ENCODE peak calls at places on chromosomes 5 and 9, in four cellular contexts. One of them, this sample, is unnamed.
A peak's percentile ranks its signal among the peaks of the same experiment; 100 is the strongest.

GRCh38 chr9:134128727-134129679 is 6.9 kb upstream of the WDR5 start:
- DNase-seq in H9: no peak
- DNase-seq in CD4-positive, alpha-beta memory T cell: no peak
- DNase-seq in IMR-90: no peak
- DNase-seq in this sample: no peak

GRCh38 chr9:133705576-133705975 is 32.6 kb downstream of the SARDH start:
- DNase-seq in H9: no peak
- DNase-seq in IMR-90: no peak
- DNase-seq in CD4-positive, alpha-beta memory T cell: no peak
- DNase-seq in this sample: no peak

GRCh38 chr5:111386832-111387162 is 125.5 kb downstream of the STARD4 start:
- DNase-seq in CD4-positive, alpha-beta memory T cell: no peak
- DNase-seq in IMR-90: no peak
- DNase-seq in H9: no peak
- DNase-seq in this sample: no peak

GRCh38 chr5:91225848-91226686 is 157.1 kb downstream of the ARRDC3 start:
- DNase-seq in CD4-positive, alpha-beta memory T cell: peak; percentile 58
- DNase-seq in IMR-90: no peak
- DNase-seq in H9: peak; percentile 74
- DNase-seq in this sample: peak; percentile 34

GRCh38 chr9:108654566-108654965 is 201.2 kb downstream of the ACTL7B start:
- DNase-seq in CD4-positive, alpha-beta memory T cell: no peak
- DNase-seq in H9: no peak
- DNase-seq in IMR-90: no peak
- DNase-seq in this sample: no peak

GRCh38 chr9:105690742-105691141 is 3.6 kb upstream of the TMEM38B start:
- DNase-seq in H9: no peak
- DNase-seq in CD4-positive, alpha-beta memory T cell: no peak
- DNase-seq in IMR-90: peak; percentile 22
- DNase-seq in this sample: no peak

GRCh38 chr5:58241383-58241782 is 218.5 kb downstream of the PLK2 start:
- DNase-seq in IMR-90: peak; percentile 20
- DNase-seq in H9: no peak
- DNase-seq in CD4-positive, alpha-beta memory T cell: no peak
- DNase-seq in this sample: no peak

GRCh38 chr9:121048175-121048574 is 1.9 kb downstream of the C5 start:
- DNase-seq in CD4-positive, alpha-beta memory T cell: no peak
- DNase-seq in H9: no peak
- DNase-seq in IMR-90: no peak
- DNase-seq in this sample: no peak

GRCh38 chr5:14265574-14265973 is 122.4 kb downstream of the TRIO start:
- DNase-seq in IMR-90: peak; percentile 95
- DNase-seq in CD4-positive, alpha-beta memory T cell: no peak
- DNase-seq in H9: no peak
- DNase-seq in this sample: no peak

GRCh38 chr9:21974542-21975409 is 19.4 kb downstream of the CDKN2A start:
- DNase-seq in H9: peak; percentile 92
- DNase-seq in IMR-90: peak; percentile 57
- DNase-seq in CD4-positive, alpha-beta memory T cell: peak; percentile 63
- DNase-seq in this sample: peak; percentile 23

GRCh38 chr9:122092611-122093506 is at the start of gene TTLL11:
- DNase-seq in H9: peak; percentile 94
- DNase-seq in IMR-90: peak; percentile 91
- DNase-seq in CD4-positive, alpha-beta memory T cell: peak; percentile 97
- DNase-seq in this sample: peak; percentile 92

GRCh38 chr5:145101246-145101645 is 733.9 kb downstream of the PRELID2 start:
- DNase-seq in CD4-positive, alpha-beta memory T cell: no peak
- DNase-seq in IMR-90: no peak
- DNase-seq in H9: no peak
- DNase-seq in this sample: no peak

GRCh38 chr5:116576043-116576713 is 1.6 kb upstream of the SEMA6A start:
- DNase-seq in CD4-positive, alpha-beta memory T cell: no peak
- DNase-seq in IMR-90: peak; percentile 19
- DNase-seq in H9: peak; percentile 93
- DNase-seq in this sample: no peak

GRCh38 chr9:96087669-96088299 is 212.3 kb downstream of the ERCC6L2 start:
- DNase-seq in CD4-positive, alpha-beta memory T cell: no peak
- DNase-seq in H9: peak; percentile 44
- DNase-seq in IMR-90: no peak
- DNase-seq in this sample: no peak

GRCh38 chr9:19151425-19152159 is 24.3 kb upstream of the PLIN2 start:
- DNase-seq in H9: no peak
- DNase-seq in IMR-90: no peak
- DNase-seq in CD4-positive, alpha-beta memory T cell: no peak
- DNase-seq in this sample: no peak

GRCh38 chr5:59133801-59134261 is 551.0 kb downstream of the RAB3C start:
- DNase-seq in CD4-positive, alpha-beta memory T cell: no peak
- DNase-seq in IMR-90: peak; percentile 91
- DNase-seq in H9: no peak
- DNase-seq in this sample: no peak

GRCh38 chr9:113879318-113879717 is 3.2 kb downstream of the ZNF618 start:
- DNase-seq in CD4-positive, alpha-beta memory T cell: no peak
- DNase-seq in IMR-90: no peak
- DNase-seq in H9: no peak
- DNase-seq in this sample: no peak

GRCh38 chr9:95876138-95876444 is 600 bp downstream of the ERCC6L2 start:
- DNase-seq in IMR-90: no peak
- DNase-seq in CD4-positive, alpha-beta memory T cell: no peak
- DNase-seq in H9: no peak
- DNase-seq in this sample: no peak

GRCh38 chr9:124212381-124213050 is 45.2 kb upstream of the NEK6 start:
- DNase-seq in CD4-positive, alpha-beta memory T cell: no peak
- DNase-seq in IMR-90: peak; percentile 73
- DNase-seq in H9: no peak
- DNase-seq in this sample: no peak

GRCh38 chr5:5229405-5229804 is 89.3 kb downstream of the ADAMTS16 start:
- DNase-seq in IMR-90: no peak
- DNase-seq in H9: no peak
- DNase-seq in CD4-positive, alpha-beta memory T cell: no peak
- DNase-seq in this sample: no peak

GRCh38 chr5:41747291-41747690 is 122.9 kb downstream of the OXCT1 start:
- DNase-seq in CD4-positive, alpha-beta memory T cell: no peak
- DNase-seq in IMR-90: peak; percentile 71
- DNase-seq in H9: no peak
- DNase-seq in this sample: no peak

GRCh38 chr5:139190125-139190524 is 8.0 kb downstream of the SIL1 start:
- DNase-seq in H9: no peak
- DNase-seq in IMR-90: peak; percentile 95
- DNase-seq in CD4-positive, alpha-beta memory T cell: no peak
- DNase-seq in this sample: no peak

GRCh38 chr9:129964901-129965734 is 77.9 kb downstream of the FNBP1 start:
- DNase-seq in H9: no peak
- DNase-seq in CD4-positive, alpha-beta memory T cell: no peak
- DNase-seq in IMR-90: peak; percentile 93
- DNase-seq in this sample: no peak

DNA sequence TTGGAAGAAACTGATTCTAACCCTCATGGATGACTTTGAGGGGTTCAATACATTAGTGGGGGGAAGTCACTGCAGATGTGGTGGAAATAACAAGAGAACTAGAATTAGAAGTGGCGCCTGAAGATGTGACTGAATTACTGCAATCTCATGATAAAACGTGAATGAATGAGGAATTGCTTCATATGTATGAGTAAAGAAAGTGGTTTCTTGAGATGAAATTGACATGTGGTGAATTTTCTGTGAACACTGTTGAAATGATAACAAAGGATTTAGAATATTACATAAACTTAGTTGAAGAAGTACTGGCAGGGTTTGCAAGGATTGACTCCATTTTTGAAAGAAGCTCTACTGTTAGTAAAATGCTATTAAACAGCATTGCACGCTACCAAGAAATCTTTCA is 113.0 kb downstream of the UGCG start:
- DNase-seq in CD4-positive, alpha-beta memory T cell: no peak
- DNase-seq in H9: no peak
- DNase-seq in IMR-90: no peak
- DNase-seq in this sample: no peak
- H3K27ac ChIP-seq in CD4-positive, alpha-beta memory T cell: no peak overlapping the region
- H3K27ac ChIP-seq in H9: no peak overlapping the region
- H3K27ac ChIP-seq in IMR-90: no peak overlapping the region
- H3K27ac ChIP-seq in this sample: no peak overlapping the region

DNA sequence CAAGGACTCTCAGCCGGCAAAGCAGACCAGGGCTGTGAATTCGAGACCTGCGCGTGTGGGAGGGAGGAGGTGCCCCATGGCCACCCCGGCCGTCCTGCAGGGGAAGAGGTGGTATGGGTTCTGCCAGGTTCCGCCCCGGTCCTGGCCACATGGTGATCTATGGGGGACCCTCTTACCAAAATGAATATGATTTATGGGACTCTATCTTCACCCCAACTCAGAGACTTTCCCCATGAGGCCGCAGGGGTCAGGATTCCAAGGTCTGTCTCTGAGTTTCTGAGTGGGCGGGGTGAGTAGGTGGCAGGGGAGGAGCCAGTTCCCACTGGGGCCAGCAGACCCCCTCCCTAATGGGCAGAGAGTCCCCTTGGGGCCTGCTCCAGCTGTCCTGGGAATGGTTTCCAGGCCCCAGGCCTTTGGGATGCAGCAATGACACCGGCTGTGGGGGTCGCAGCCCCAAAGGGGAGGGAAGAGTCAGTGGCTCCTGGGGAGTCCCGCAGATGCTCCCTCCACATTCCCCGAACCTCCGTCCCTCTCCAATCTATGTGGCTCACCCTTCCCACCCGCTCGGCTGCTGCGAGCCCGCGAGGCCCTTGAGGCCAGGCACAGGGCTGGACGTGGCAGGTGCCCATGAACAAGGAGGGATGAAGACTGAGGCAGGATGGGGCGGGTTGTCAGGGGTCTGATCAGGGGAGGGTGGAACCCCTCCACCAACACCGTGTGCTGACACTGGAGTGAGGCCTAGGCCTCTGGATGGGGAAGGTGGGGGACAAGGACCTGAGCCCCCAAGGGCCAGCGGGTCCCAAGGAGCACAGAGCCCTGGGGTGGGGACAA is 20.1 kb upstream of the NOTCH1 start:
- DNase-seq in H9: no peak
- DNase-seq in CD4-positive, alpha-beta memory T cell: no peak
- DNase-seq in IMR-90: no peak
- DNase-seq in this sample: no peak
- H3K4me1 ChIP-seq in H9: no peaks in the 10 kb centered on the region
- H3K4me1 ChIP-seq in CD4-positive, alpha-beta memory T cell: no peaks in the 10 kb centered on the region
- H3K4me1 ChIP-seq in IMR-90: peaks cover 21% of the 10 kb centered on the region
- H3K4me1 ChIP-seq in this sample: no peaks in the 10 kb centered on the region

GRCh38 chr9:99101812-99102211 is 3.1 kb upstream of the TGFBR1 start:
- DNase-seq in IMR-90: no peak
- DNase-seq in H9: no peak
- DNase-seq in CD4-positive, alpha-beta memory T cell: no peak
- DNase-seq in this sample: no peak
- H3K27ac ChIP-seq in IMR-90: no peak overlapping the region
- H3K27ac ChIP-seq in H9: no peak overlapping the region
- H3K27ac ChIP-seq in CD4-positive, alpha-beta memory T cell: no peak overlapping the region
- H3K27ac ChIP-seq in this sample: no peak overlapping the region

GRCh38 chr9:23774266-23774665 is 51.8 kb downstream of the ELAVL2 start:
- DNase-seq in CD4-positive, alpha-beta memory T cell: no peak
- DNase-seq in IMR-90: no peak
- DNase-seq in H9: no peak
- DNase-seq in this sample: no peak

GRCh38 chr9:23768861-23769260 is 57.2 kb downstream of the ELAVL2 start:
- DNase-seq in IMR-90: no peak
- DNase-seq in H9: no peak
- DNase-seq in CD4-positive, alpha-beta memory T cell: no peak
- DNase-seq in this sample: no peak

GRCh38 chr9:23772384-23772783 is 53.7 kb downstream of the ELAVL2 start:
- DNase-seq in H9: no peak
- DNase-seq in CD4-positive, alpha-beta memory T cell: no peak
- DNase-seq in IMR-90: no peak
- DNase-seq in this sample: no peak

GRCh38 chr9:23769307-23769935 is 56.6 kb downstream of the ELAVL2 start:
- DNase-seq in IMR-90: peak; percentile 6
- DNase-seq in CD4-positive, alpha-beta memory T cell: no peak
- DNase-seq in H9: no peak
- DNase-seq in this sample: no peak

DNA sequence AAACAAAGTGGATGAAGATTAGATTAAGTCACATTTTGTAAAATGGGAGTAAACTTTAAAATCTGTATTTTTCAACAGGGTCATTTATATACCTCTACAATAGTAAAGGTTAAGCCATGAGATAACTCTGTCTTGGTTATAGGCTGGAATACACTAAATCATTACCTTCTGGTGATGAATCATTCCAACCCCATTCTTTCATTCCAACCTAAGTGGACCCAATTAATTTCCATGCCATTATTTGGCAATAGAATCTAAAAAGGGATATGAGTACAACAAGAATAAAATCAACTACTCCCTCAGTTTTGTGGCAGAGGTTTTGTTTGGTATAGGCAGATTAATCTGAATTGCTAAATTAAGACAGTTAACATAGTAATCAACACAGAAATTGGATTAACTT is 54.3 kb downstream of the ELAVL2 start:
- DNase-seq in H9: no peak
- DNase-seq in CD4-positive, alpha-beta memory T cell: no peak
- DNase-seq in IMR-90: no peak
- DNase-seq in this sample: no peak
- H3K4me1 ChIP-seq in H9: peaks cover 31% of the 10 kb centered on the region
- H3K4me1 ChIP-seq in CD4-positive, alpha-beta memory T cell: no peaks in the 10 kb centered on the region
- H3K4me1 ChIP-seq in IMR-90: no peaks in the 10 kb centered on the region
- H3K4me1 ChIP-seq in this sample: no peaks in the 10 kb centered on the region

DNA sequence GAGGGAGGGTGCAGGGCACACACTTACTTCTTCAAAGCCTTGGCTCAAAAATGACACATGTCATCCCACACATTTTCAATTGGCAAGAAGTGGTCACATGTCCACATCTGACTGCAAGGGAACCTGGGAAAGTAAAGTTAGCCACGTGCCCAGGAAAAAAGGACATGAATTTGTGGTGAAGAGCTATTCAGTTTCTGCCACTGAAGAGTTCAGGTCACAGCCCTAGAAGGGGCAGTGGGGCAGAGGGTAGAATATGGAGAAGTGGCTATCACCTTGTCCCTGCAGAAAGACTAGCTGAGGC is 1.9 kb upstream of the RGS14 start:
- DNase-seq in H9: no peak
- DNase-seq in IMR-90: no peak
- DNase-seq in CD4-positive, alpha-beta memory T cell: no peak
- DNase-seq in this sample: no peak
- H3K27ac ChIP-seq in H9: no peak overlapping the region
- H3K27ac ChIP-seq in IMR-90: no peak overlapping the region
- H3K27ac ChIP-seq in CD4-positive, alpha-beta memory T cell: no peak overlapping the region
- H3K27ac ChIP-seq in this sample: no peak overlapping the region

GRCh38 chr9:86638109-86638508 is 283.9 kb upstream of the TUT7 start:
- DNase-seq in IMR-90: no peak
- DNase-seq in H9: no peak
- DNase-seq in CD4-positive, alpha-beta memory T cell: no peak
- DNase-seq in this sample: no peak
- H3K4me1 ChIP-seq in IMR-90: no peaks in the 10 kb centered on the region
- H3K4me1 ChIP-seq in H9: no peaks in the 10 kb centered on the region
- H3K4me1 ChIP-seq in CD4-positive, alpha-beta memory T cell: no peaks in the 10 kb centered on the region
- H3K4me1 ChIP-seq in this sample: no peaks in the 10 kb centered on the region